ENCODE peak calls at places on chromosomes 2 and 18, in six cellular contexts. H is H1, F is COR-L47, O is AG08396, U is NCI-H82, S is fibroblast of pulmonary artery. T is an unnamed sample.
A peak's percentile ranks its signal among the peaks of the same experiment; 100 is the strongest.

GRCh38 chr2:31267437-31268120 is 33.6 kb downstream of the EHD3 start:
- DNase-seq in S (no peak), O (no peak), U (peak; percentile 24), H (no peak), F (no peak), T (no peak)

GRCh38 chr2:8481463-8482009 is 200.3 kb upstream of the ID2 start:
- DNase-seq in S (no peak), O (no peak), H (no peak), U (no peak), F (no peak), T (no peak)

GRCh38 chr2:190535586-190535985 is 1.1 kb upstream of the NEMP2 start:
- DNase-seq in U (no peak), F (no peak), O (no peak), H (no peak), S (no peak), T (no peak)

GRCh38 chr2:81835318-81836000 is 1530.9 kb upstream of the LRRTM1 start:
- DNase-seq in S (peak; percentile 58), O (no peak), H (no peak), U (no peak), F (no peak), T (no peak)

GRCh38 chr2:7180641-7181370 is 263.6 kb downstream of the RNF144A start:
- DNase-seq in U (no peak), S (peak; percentile 23), H (no peak), O (no peak), F (no peak), T (no peak)

GRCh38 chr2:56191617-56192016 is 7.8 kb downstream of the CCDC85A start:
- DNase-seq in U (peak; percentile 76), S (peak; percentile 67), F (peak; percentile 55), H (no peak), O (peak; percentile 28), T (no peak)

GRCh38 chr2:120470041-120470716 is 124.2 kb downstream of the INHBB start:
- DNase-seq in U (no peak), S (peak; percentile 96), O (peak; percentile 95), H (no peak), F (no peak), T (peak; percentile 53)

GRCh38 chr2:11100130-11100529 is 55.1 kb upstream of the SLC66A3 start:
- DNase-seq in U (no peak), H (no peak), F (no peak), S (no peak), O (no peak), T (no peak)

GRCh38 chr2:127566576-127566975 is 31.1 kb downstream of the MYO7B start:
- DNase-seq in F (no peak), H (no peak), O (no peak), S (no peak), U (no peak), T (no peak)

GRCh38 chr18:2244641-2245040 is 326.7 kb downstream of the METTL4 start:
- DNase-seq in S (no peak), H (no peak), F (no peak), O (no peak), U (no peak), T (no peak)

GRCh38 chr18:79802298-79802697 is 4.6 kb downstream of the KCNG2 start:
- DNase-seq in F (no peak), S (no peak), U (no peak), H (no peak), O (no peak), T (no peak)

GRCh38 chr2:197165020-197165419 is 145.6 kb downstream of the ANKRD44 start:
- DNase-seq in H (no peak), S (no peak), U (no peak), O (no peak), F (no peak), T (no peak)

GRCh38 chr2:222698276-222698675 is 26.8 kb downstream of the MOGAT1 start:
- DNase-seq in O (no peak), H (no peak), F (no peak), U (no peak), S (peak; percentile 42), T (no peak)

GRCh38 chr2:121570036-121570664 is 39.5 kb downstream of the RNU4ATAC start:
- DNase-seq in H (no peak), S (no peak), F (no peak), O (no peak), U (peak; percentile 80), T (no peak)

GRCh38 chr2:238910751-238911351 is 63.0 kb downstream of the TWIST2 start:
- DNase-seq in O (no peak), H (no peak), U (no peak), S (no peak), F (peak; percentile 93), T (no peak)

GRCh38 chr2:169221745-169222369 is 140.5 kb downstream of the LRP2 start:
- DNase-seq in S (peak; percentile 49), H (no peak), F (peak; percentile 10), O (no peak), U (peak; percentile 24), T (no peak)

GRCh38 chr2:74249406-74250122 is 51.1 kb downstream of the MTHFD2 start:
- DNase-seq in F (no peak), H (no peak), U (peak; percentile 31), S (no peak), O (no peak), T (no peak)

GRCh38 chr18:48818329-48819254 is 132.2 kb downstream of the SMAD7 start:
- DNase-seq in U (no peak), F (no peak), H (no peak), S (no peak), O (no peak), T (no peak)

GRCh38 chr2:159265171-159265576 is 21.3 kb downstream of the WDSUB1 start:
- DNase-seq in O (no peak), H (no peak), U (no peak), F (no peak), S (peak; percentile 56), T (no peak)

GRCh38 chr18:50297621-50298442 is 10.3 kb upstream of the CXXC1 start:
- DNase-seq in H (no peak), S (peak; percentile 81), F (peak; percentile 74), O (peak; percentile 85), U (peak; percentile 22), T (no peak)

GRCh38 chr2:60168247-60168646 is 385.2 kb downstream of the BCL11A start:
- DNase-seq in F (no peak), S (no peak), H (no peak), U (no peak), O (no peak), T (no peak)

GRCh38 chr18:11728247-11728646 is 39.2 kb downstream of the GNAL start:
- DNase-seq in O (no peak), H (no peak), F (no peak), S (peak; percentile 25), U (peak; percentile 61), T (no peak)

GRCh38 chr2:60569680-60570111 is 16.2 kb upstream of the BCL11A start:
- DNase-seq in O (no peak), F (no peak), U (peak; percentile 52), S (no peak), H (no peak), T (no peak)

GRCh38 chr18:42780171-42780570 is 335.3 kb downstream of the RIT2 start:
- DNase-seq in H (no peak), O (no peak), U (peak; percentile 82), F (no peak), S (no peak), T (no peak)

GRCh38 chr2:180364719-180365118 is 357.6 kb upstream of the CWC22 start:
- DNase-seq in H (no peak), O (no peak), S (no peak), F (no peak), U (no peak), T (no peak)

T was measured in GOT3.